ENCODE peak calls at places on chromosomes 1 and 21, in eight cellular contexts. N is uterus, Y is ascending aorta, I is psoas muscle, W is lung, Q is suprapubic skin, Z is MM.1S, R is aorta. H is an unnamed sample.

GRCh38 chr1:99590578-99591209 is 55.2 kb upstream of the PALMD start:
- DNase-seq in I (peak; percentile 25), R (no peak), Z (no peak), W (no peak), Y (no peak), Q (no peak), N (no peak), H (no peak)

GRCh38 chr21:35164971-35165483 is 115.9 kb upstream of the RUNX1 start:
- DNase-seq in Z (no peak), N (no peak), Y (no peak), W (no peak), Q (no peak), I (no peak), R (no peak), H (no peak)

GRCh38 chr1:53328009-53328489 is at the start of gene LRP8:
- DNase-seq in Z (peak; percentile 75), Q (peak; percentile 76), I (peak; percentile 81), N (peak; percentile 70), Y (peak; percentile 87), W (peak; percentile 71), R (peak; percentile 94), H (peak; percentile 83)

GRCh38 chr1:3270403-3271245 is 183.8 kb upstream of the ARHGEF16 start:
- DNase-seq in Y (no peak), I (no peak), N (no peak), Z (no peak), W (no peak), R (no peak), Q (no peak), H (no peak)

GRCh38 chr1:59005491-59006308 is 221.9 kb upstream of the JUN start:
- DNase-seq in W (no peak), R (no peak), Y (no peak), Q (no peak), N (no peak), I (no peak), Z (peak; percentile 39), H (no peak)

GRCh38 chr1:15345711-15346355 is 63.9 kb upstream of the EFHD2 start:
- DNase-seq in N (no peak), Z (no peak), I (peak; percentile 38), R (peak; percentile 81), Q (peak; percentile 75), W (peak; percentile 59), Y (peak; percentile 77), H (peak; percentile 66)

GRCh38 chr1:17586172-17586963 is 46.9 kb downstream of the ARHGEF10L start:
- DNase-seq in Q (no peak), W (no peak), Z (no peak), R (no peak), I (peak; percentile 43), Y (peak; percentile 86), N (no peak), H (no peak)

GRCh38 chr21:33021667-33022066 is 4.1 kb upstream of the OLIG2 start:
- DNase-seq in R (no peak), Q (no peak), Y (no peak), N (no peak), W (no peak), Z (no peak), I (no peak), H (no peak)

DNA sequence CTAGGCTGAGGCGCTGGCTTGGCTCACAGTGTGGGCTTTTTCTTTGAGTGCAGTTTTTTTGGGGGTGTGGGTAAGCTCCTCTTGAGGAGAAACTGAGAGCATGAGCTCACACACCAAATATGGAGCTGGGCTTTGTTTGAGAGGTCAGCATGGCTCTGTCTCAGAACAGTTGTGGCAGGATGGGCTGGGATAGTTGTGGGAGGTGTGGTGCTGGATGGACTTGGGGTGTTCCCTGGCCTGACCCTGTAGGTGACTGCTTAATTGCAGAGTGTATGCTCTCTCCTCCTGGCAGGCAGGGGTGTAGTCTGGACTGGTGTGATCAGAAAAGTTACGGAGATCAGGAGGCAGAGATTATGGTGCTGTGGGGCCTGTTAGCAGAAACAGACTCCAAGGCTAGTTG is 64.3 kb upstream of the PGBD5 start:
- DNase-seq in Q (no peak), I (no peak), Z (no peak), R (no peak), W (no peak), N (no peak), Y (no peak), H (no peak)
- H3K9me3 ChIP-seq in Q (no peaks in the 10 kb centered on the region), I (no peaks in the 10 kb centered on the region), Z (no peaks in the 10 kb centered on the region), R (peaks cover 1% of the 10 kb centered on the region), W (no peaks in the 10 kb centered on the region), N (no peaks in the 10 kb centered on the region), Y (no peaks in the 10 kb centered on the region), H (no peaks in the 10 kb centered on the region)

GRCh38 chr1:109984456-109985250 is at the start of gene AHCYL1:
- DNase-seq in Y (peak; percentile 100), Q (peak; percentile 100), W (peak; percentile 100), Z (peak; percentile 94), N (peak; percentile 99), I (peak; percentile 99), R (peak; percentile 100), H (peak; percentile 100)
- H3K4me1 ChIP-seq in Y (peaks cover 10% of the 10 kb centered on the region), Q (peaks cover 80% of the 10 kb centered on the region), W (peaks cover 30% of the 10 kb centered on the region), Z (no peaks in the 10 kb centered on the region), N (no peaks in the 10 kb centered on the region), I (peaks cover 51% of the 10 kb centered on the region), R (no peaks in the 10 kb centered on the region), H (peaks cover 41% of the 10 kb centered on the region)

DNA sequence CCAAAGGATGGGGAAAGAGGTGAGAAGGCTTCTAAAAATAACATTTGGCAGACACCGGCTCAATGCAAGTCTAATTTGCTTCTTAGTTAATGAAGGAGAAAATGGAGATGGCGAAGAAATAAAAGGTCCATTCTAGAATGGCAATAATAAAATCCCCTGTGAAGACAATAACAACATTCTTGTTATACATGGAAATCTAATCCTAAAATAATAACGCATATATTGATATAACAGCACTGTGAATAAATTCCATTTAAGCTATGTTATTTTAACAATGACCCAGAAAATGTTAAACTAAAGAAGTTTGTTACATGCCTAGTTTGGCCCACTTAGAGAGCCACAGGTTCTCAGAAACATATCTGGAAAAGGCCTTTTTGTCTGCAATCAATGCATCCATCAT is 117.6 kb downstream of the HLCS start:
- DNase-seq in N (no peak), R (no peak), Q (no peak), Y (no peak), I (no peak), W (no peak), Z (no peak), H (no peak)
- H3K9me3 ChIP-seq in N (no peaks in the 10 kb centered on the region), R (no peaks in the 10 kb centered on the region), Q (no peaks in the 10 kb centered on the region), Y (no peaks in the 10 kb centered on the region), I (no peaks in the 10 kb centered on the region), W (no peaks in the 10 kb centered on the region), Z (no peaks in the 10 kb centered on the region), H (no peaks in the 10 kb centered on the region)

DNA sequence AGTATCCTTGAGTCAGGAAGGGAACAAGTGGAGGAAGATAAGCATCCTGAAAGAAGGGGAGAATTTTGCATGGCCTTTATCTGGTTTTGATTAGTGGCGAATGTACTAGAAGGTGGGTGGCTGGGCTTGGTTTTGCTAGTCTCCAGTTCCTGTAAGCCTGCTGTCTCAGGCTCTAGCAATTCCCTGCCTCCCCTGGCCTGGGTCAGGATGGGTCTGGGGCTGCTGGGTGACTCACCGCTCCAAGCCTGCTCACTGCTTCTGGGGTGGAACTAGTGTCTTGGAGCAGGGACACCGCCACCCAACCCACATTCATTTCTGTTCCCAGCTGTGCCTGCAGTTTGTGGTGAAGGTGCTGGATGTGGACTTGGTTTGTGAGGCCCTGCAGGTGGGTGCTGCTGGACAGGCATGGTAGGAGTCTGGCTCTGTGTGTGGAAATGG is 3.4 kb downstream of the BTBD19 start:
- DNase-seq in N (peak; percentile 43), W (no peak), I (no peak), R (peak; percentile 81), Q (no peak), Z (no peak), Y (peak; percentile 78), H (no peak)
- H3K4me1 ChIP-seq in N (peaks cover 45% of the 10 kb centered on the region), W (peaks cover 6% of the 10 kb centered on the region), I (peaks cover 24% of the 10 kb centered on the region), R (peaks cover 4% of the 10 kb centered on the region), Q (peaks cover 89% of the 10 kb centered on the region), Z (peaks cover 19% of the 10 kb centered on the region), Y (peaks cover 35% of the 10 kb centered on the region), H (peaks cover 41% of the 10 kb centered on the region)

GRCh38 chr1:248714248-248714647 is 11.7 kb upstream of the OR14I1 start:
- DNase-seq in I (no peak), W (no peak), R (no peak), Z (no peak), Y (no peak), N (no peak), Q (no peak), H (no peak)
- H3K9me3 ChIP-seq in I (peaks cover 4% of the 10 kb centered on the region), W (peaks cover 10% of the 10 kb centered on the region), R (no peaks in the 10 kb centered on the region), Z (no peaks in the 10 kb centered on the region), Y (no peaks in the 10 kb centered on the region), N (no peaks in the 10 kb centered on the region), Q (peaks cover 3% of the 10 kb centered on the region), H (peaks cover 22% of the 10 kb centered on the region)

GRCh38 chr1:51736702-51737101 is 119.8 kb downstream of the OSBPL9 start:
- DNase-seq in R (no peak), Q (no peak), N (no peak), W (no peak), Y (no peak), I (no peak), Z (peak; percentile 50), H (no peak)
- H3K4me1 ChIP-seq in R (peaks cover 6% of the 10 kb centered on the region), Q (peaks cover 33% of the 10 kb centered on the region), N (peaks cover 3% of the 10 kb centered on the region), W (peaks cover 21% of the 10 kb centered on the region), Y (no peaks in the 10 kb centered on the region), I (peaks cover 78% of the 10 kb centered on the region), Z (peaks cover 23% of the 10 kb centered on the region), H (peaks cover under 1% of the 10 kb centered on the region)

DNA sequence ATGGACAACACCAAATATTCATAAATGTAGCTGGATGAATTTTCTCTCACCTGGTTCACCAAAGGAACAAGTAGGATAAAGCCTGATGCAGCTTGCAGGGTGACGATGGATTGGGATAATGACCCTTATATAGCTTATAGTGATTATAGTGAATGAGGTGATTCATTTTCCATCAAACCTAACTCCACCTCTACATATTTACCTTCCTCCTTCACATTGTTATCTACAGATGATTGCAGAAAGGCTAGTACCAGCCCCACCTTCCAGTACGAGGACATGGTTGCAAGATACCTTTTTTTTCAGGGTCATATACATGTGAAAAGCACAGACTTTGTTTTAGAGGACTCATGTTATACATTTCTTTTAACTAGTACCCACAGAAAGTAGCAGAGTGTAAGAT is at the start of gene FLG2:
- DNase-seq in Y (no peak), Q (no peak), R (no peak), I (no peak), N (no peak), W (no peak), Z (no peak), H (no peak)
- H3K9me3 ChIP-seq in Y (no peaks in the 10 kb centered on the region), Q (no peaks in the 10 kb centered on the region), R (peaks cover 2% of the 10 kb centered on the region), I (no peaks in the 10 kb centered on the region), N (no peaks in the 10 kb centered on the region), W (no peaks in the 10 kb centered on the region), Z (no peaks in the 10 kb centered on the region), H (no peaks in the 10 kb centered on the region)

GRCh38 chr1:30673395-30673794 is 50.0 kb downstream of the MATN1 start:
- DNase-seq in Z (no peak), W (no peak), N (no peak), Y (no peak), R (no peak), Q (no peak), I (no peak), H (no peak)
- H3K4me1 ChIP-seq in Z (no peaks in the 10 kb centered on the region), W (no peaks in the 10 kb centered on the region), N (no peaks in the 10 kb centered on the region), Y (no peaks in the 10 kb centered on the region), R (no peaks in the 10 kb centered on the region), Q (peaks cover 20% of the 10 kb centered on the region), I (no peaks in the 10 kb centered on the region), H (no peaks in the 10 kb centered on the region)

H was measured in mucosa of descending colon.